ENCODE peak calls at places on chromosome 10, in four cellular contexts. N, Z, T and F are unnamed samples.
A peak's percentile ranks its signal among the peaks of the same experiment; 100 is the strongest.

GRCh38 chr10:96967847-96968246 is 135.7 kb downstream of the LCOR start:
- DNase-seq in Z (no peak), T (no peak), N (no peak), F (no peak)

GRCh38 chr10:121658611-121659010 is 60.4 kb upstream of the FGFR2 start:
- DNase-seq in N (no peak), T (no peak), Z (no peak), F (no peak)

GRCh38 chr10:88980836-88981235 is 9.8 kb upstream of the FAS start:
- DNase-seq in N (no peak), Z (no peak), T (no peak), F (no peak)

GRCh38 chr10:14477408-14477710 is 146.6 kb upstream of the FRMD4A start:
- DNase-seq in T (no peak), N (no peak), Z (no peak), F (no peak)

GRCh38 chr10:72044417-72045041 is 43.8 kb downstream of the SPOCK2 start:
- DNase-seq in Z (no peak), N (no peak), T (no peak), F (no peak)

GRCh38 chr10:5975641-5976473 is 1.5 kb downstream of the IL15RA start:
- DNase-seq in T (peak; percentile 28), N (peak; percentile 6), Z (peak; percentile 48), F (peak; percentile 64)

GRCh38 chr10:118042827-118043242 is 3.9 kb downstream of the RAB11FIP2 start:
- DNase-seq in T (no peak), Z (no peak), N (no peak), F (no peak)

GRCh38 chr10:117363027-117363426 is 12.2 kb downstream of the PDZD8 start:
- DNase-seq in N (no peak), Z (no peak), T (no peak), F (no peak)

GRCh38 chr10:133117036-133117687 is 29.4 kb downstream of the ADGRA1 start:
- DNase-seq in Z (no peak), N (no peak), T (no peak), F (no peak)

GRCh38 chr10:123783296-123783695 is 108.3 kb downstream of the CPXM2 start:
- DNase-seq in T (no peak), N (no peak), Z (no peak), F (no peak)

GRCh38 chr10:22335204-22335956 is 9.9 kb upstream of the SPAG6 start:
- DNase-seq in Z (no peak), N (peak; percentile 66), T (no peak), F (peak; percentile 48)

GRCh38 chr10:78320416-78320815 is 286.8 kb downstream of the RPS24 start:
- DNase-seq in T (no peak), N (no peak), Z (no peak), F (no peak)

GRCh38 chr10:113056468-113057021 is 106.5 kb downstream of the TCF7L2 start:
- DNase-seq in T (no peak), N (no peak), Z (no peak), F (no peak)